ENCODE peak calls at places on chromosomes 1 and 21, in five cellular contexts. One of them, this sample, is unnamed.

GRCh38 chr21:17859661-17860060 is 40.5 kb upstream of the C21orf91 start:
- DNase-seq in colonic mucosa: no peak
- DNase-seq in cardiac muscle cell: no peak
- DNase-seq in AG04450: no peak
- DNase-seq in DND-41: no peak
- DNase-seq in this sample: no peak

GRCh38 chr21:45379901-45380330 is 25.0 kb upstream of the COL18A1 start:
- DNase-seq in colonic mucosa: no peak
- DNase-seq in cardiac muscle cell: no peak
- DNase-seq in AG04450: no peak
- DNase-seq in DND-41: no peak
- DNase-seq in this sample: no peak

GRCh38 chr1:243343970-243344749 is 88.3 kb downstream of the SDCCAG8 start:
- DNase-seq in colonic mucosa: no peak
- DNase-seq in cardiac muscle cell: peak
- DNase-seq in AG04450: no peak
- DNase-seq in DND-41: no peak
- DNase-seq in this sample: no peak

GRCh38 chr1:201731592-201731991 is 97.4 kb upstream of the IPO9 start:
- DNase-seq in colonic mucosa: no peak
- DNase-seq in cardiac muscle cell: peak
- DNase-seq in AG04450: no peak
- DNase-seq in DND-41: no peak
- DNase-seq in this sample: no peak

GRCh38 chr21:31460985-31461384 is 116.9 kb upstream of the TIAM1 start:
- DNase-seq in colonic mucosa: no peak
- DNase-seq in cardiac muscle cell: no peak
- DNase-seq in AG04450: no peak
- DNase-seq in DND-41: no peak
- DNase-seq in this sample: no peak

GRCh38 chr1:9058465-9058864 is 11.0 kb downstream of the SLC2A5 start:
- DNase-seq in colonic mucosa: no peak
- DNase-seq in cardiac muscle cell: peak
- DNase-seq in AG04450: no peak
- DNase-seq in DND-41: no peak
- DNase-seq in this sample: no peak

GRCh38 chr1:167934407-167935251 is 1.9 kb upstream of the DCAF6 start:
- DNase-seq in colonic mucosa: no peak
- DNase-seq in cardiac muscle cell: peak
- DNase-seq in AG04450: no peak
- DNase-seq in DND-41: no peak
- DNase-seq in this sample: no peak

GRCh38 chr21:32367158-32367557 is 25.7 kb downstream of the URB1 start:
- DNase-seq in colonic mucosa: no peak
- DNase-seq in cardiac muscle cell: no peak
- DNase-seq in AG04450: no peak
- DNase-seq in DND-41: no peak
- DNase-seq in this sample: no peak

GRCh38 chr21:33801424-33802405 is 113.9 kb downstream of the ATP5PO start:
- DNase-seq in colonic mucosa: no peak
- DNase-seq in cardiac muscle cell: no peak
- DNase-seq in AG04450: peak
- DNase-seq in DND-41: peak
- DNase-seq in this sample: peak

GRCh38 chr1:4702464-4702863 is 48.1 kb downstream of the AJAP1 start:
- DNase-seq in colonic mucosa: no peak
- DNase-seq in cardiac muscle cell: no peak
- DNase-seq in AG04450: no peak
- DNase-seq in DND-41: no peak
- DNase-seq in this sample: no peak

GRCh38 chr1:151847867-151848596 is 5.5 kb downstream of the THEM5 start:
- DNase-seq in colonic mucosa: no peak
- DNase-seq in cardiac muscle cell: peak
- DNase-seq in AG04450: no peak
- DNase-seq in DND-41: no peak
- DNase-seq in this sample: no peak

GRCh38 chr1:26239936-26240335 is 5.9 kb downstream of the CEP85 start:
- DNase-seq in colonic mucosa: no peak
- DNase-seq in cardiac muscle cell: peak
- DNase-seq in AG04450: no peak
- DNase-seq in DND-41: no peak
- DNase-seq in this sample: peak

GRCh38 chr1:26237230-26237966 is 3.4 kb downstream of the CEP85 start:
- DNase-seq in colonic mucosa: no peak
- DNase-seq in cardiac muscle cell: peak
- DNase-seq in AG04450: no peak
- DNase-seq in DND-41: no peak
- DNase-seq in this sample: no peak

GRCh38 chr1:26233903-26234643 is at the start of gene CEP85:
- DNase-seq in colonic mucosa: peak
- DNase-seq in cardiac muscle cell: peak
- DNase-seq in AG04450: peak
- DNase-seq in DND-41: peak
- DNase-seq in this sample: peak

DNA sequence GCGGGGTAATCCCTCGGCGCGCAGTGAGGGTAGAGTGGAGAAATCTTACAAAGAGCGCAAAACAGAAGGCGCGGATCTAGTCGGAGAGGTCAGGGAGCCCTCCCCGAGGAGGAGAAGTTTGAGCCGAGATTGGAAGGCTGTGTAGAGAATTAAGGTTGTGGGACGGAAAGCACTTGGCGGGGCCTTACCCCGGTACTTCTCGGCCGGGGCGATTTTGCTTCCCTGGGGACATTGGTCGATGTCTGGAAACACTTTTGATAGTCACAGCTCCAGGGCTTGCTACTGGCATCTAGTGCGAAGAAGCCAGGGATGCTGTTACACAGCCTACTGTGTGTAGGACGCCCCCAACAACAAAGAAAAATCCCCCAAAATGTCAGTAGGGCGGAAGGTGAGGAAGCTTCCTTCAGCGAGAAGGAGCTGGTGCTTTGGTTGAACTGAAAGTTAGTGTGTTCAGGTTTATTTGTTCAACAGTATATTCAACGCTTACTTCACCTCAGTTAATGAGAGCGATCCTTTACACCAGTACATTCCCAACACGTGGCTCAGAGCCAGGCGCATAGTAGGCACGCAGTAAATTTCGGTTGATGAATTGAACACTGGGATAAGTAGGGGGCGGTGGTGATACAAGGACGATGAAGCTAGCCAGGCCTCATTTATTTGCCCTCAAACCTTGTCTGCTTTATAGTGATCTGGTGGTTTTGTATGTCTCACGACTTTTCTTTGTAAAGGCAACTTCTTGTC is 814 bp downstream of the CEP85 start:
- DNase-seq in colonic mucosa: peak
- DNase-seq in cardiac muscle cell: peak
- DNase-seq in AG04450: no peak
- DNase-seq in DND-41: peak
- DNase-seq in this sample: no peak
- TF ChIP-seq CTCF in colonic mucosa: no peak
- TF ChIP-seq CTCF in cardiac muscle cell: peak
- TF ChIP-seq CTCF in AG04450: peak
- TF ChIP-seq CTCF in DND-41: peak
- TF ChIP-seq CTCF in this sample: no peak

DNA sequence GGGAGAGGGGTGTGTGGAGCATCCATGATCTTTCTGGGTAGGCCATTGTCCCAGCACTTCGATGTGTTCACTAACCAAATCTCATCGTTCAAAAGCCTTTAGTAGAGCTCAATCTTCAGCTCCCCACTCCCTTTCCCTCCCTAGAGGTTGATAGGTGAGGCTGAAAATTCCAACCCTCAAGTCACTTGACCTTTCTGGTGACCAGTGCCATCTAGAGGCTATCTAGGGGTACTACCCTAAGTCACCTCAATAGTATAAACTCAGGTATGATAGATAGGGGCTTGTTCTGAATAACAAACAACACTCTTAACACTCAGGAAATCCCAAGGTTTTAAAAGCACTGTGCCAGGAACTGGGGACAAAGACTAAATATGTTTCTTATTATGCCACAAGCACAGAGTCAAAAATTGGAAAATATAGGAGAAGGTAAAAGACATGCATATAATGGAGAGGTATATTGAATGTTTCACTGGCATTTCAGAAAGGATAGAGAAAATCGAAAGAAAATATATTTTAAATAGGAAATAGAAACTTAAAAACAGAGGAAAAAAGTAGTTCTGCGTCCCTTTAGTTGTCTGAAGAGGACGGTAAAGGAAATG is 42.9 kb upstream of the CD53 start:
- DNase-seq in colonic mucosa: peak
- DNase-seq in cardiac muscle cell: peak
- DNase-seq in AG04450: no peak
- DNase-seq in DND-41: peak
- DNase-seq in this sample: no peak
- TF ChIP-seq CTCF in colonic mucosa: peak
- TF ChIP-seq CTCF in cardiac muscle cell: peak
- TF ChIP-seq CTCF in AG04450: peak
- TF ChIP-seq CTCF in DND-41: peak
- TF ChIP-seq CTCF in this sample: peak

GRCh38 chr1:89125571-89126233 is at the start of gene GBP2:
- DNase-seq in colonic mucosa: peak
- DNase-seq in cardiac muscle cell: peak
- DNase-seq in AG04450: peak
- DNase-seq in DND-41: no peak
- DNase-seq in this sample: peak
- TF ChIP-seq CTCF in colonic mucosa: no peak
- TF ChIP-seq CTCF in cardiac muscle cell: no peak
- TF ChIP-seq CTCF in AG04450: no peak
- TF ChIP-seq CTCF in DND-41: no peak
- TF ChIP-seq CTCF in this sample: no peak

GRCh38 chr1:66607458-66607857 is 73.5 kb downstream of the SGIP1 start:
- DNase-seq in colonic mucosa: no peak
- DNase-seq in cardiac muscle cell: no peak
- DNase-seq in AG04450: no peak
- DNase-seq in DND-41: no peak
- DNase-seq in this sample: no peak
- TF ChIP-seq CTCF in colonic mucosa: no peak
- TF ChIP-seq CTCF in cardiac muscle cell: no peak
- TF ChIP-seq CTCF in AG04450: peak
- TF ChIP-seq CTCF in DND-41: no peak
- TF ChIP-seq CTCF in this sample: peak

GRCh38 chr1:93846929-93847810 is 31.8 kb downstream of the DNTTIP2 start:
- DNase-seq in colonic mucosa: peak
- DNase-seq in cardiac muscle cell: peak
- DNase-seq in AG04450: peak
- DNase-seq in DND-41: peak
- DNase-seq in this sample: no peak
- TF ChIP-seq CTCF in colonic mucosa: no peak
- TF ChIP-seq CTCF in cardiac muscle cell: no peak
- TF ChIP-seq CTCF in AG04450: no peak
- TF ChIP-seq CTCF in DND-41: peak
- TF ChIP-seq CTCF in this sample: no peak

GRCh38 chr1:54409156-54410142 is 3.3 kb upstream of the SSBP3 start:
- DNase-seq in colonic mucosa: peak
- DNase-seq in cardiac muscle cell: no peak
- DNase-seq in AG04450: no peak
- DNase-seq in DND-41: peak
- DNase-seq in this sample: no peak
- TF ChIP-seq CTCF in colonic mucosa: no peak
- TF ChIP-seq CTCF in cardiac muscle cell: no peak
- TF ChIP-seq CTCF in AG04450: no peak
- TF ChIP-seq CTCF in DND-41: no peak
- TF ChIP-seq CTCF in this sample: no peak

GRCh38 chr1:212108981-212109380 is 73.4 kb downstream of the DTL start:
- DNase-seq in colonic mucosa: no peak
- DNase-seq in cardiac muscle cell: no peak
- DNase-seq in AG04450: no peak
- DNase-seq in DND-41: no peak
- DNase-seq in this sample: no peak
- TF ChIP-seq CTCF in colonic mucosa: no peak
- TF ChIP-seq CTCF in cardiac muscle cell: no peak
- TF ChIP-seq CTCF in AG04450: no peak
- TF ChIP-seq CTCF in DND-41: no peak
- TF ChIP-seq CTCF in this sample: no peak

This sample was measured in AG09309.